ENCODE peak calls at places on chromosomes 1 and 21, in five cellular contexts. B is heart left ventricle, J is lower leg skin, K is A549, P is vagina. X is an unnamed sample.

GRCh38 chr1:20921285-20921684 is 134.2 kb upstream of the HP1BP3 start:
- DNase-seq in K (no peak), P (no peak), B (no peak), J (no peak), X (no peak)

GRCh38 chr21:35352066-35352770 is 303.1 kb upstream of the RUNX1 start:
- DNase-seq in P (no peak), K (no peak), B (no peak), J (no peak), X (no peak)

GRCh38 chr1:66266350-66266749 is 267.6 kb upstream of the SGIP1 start:
- DNase-seq in K (no peak), P (no peak), B (no peak), J (no peak), X (no peak)

GRCh38 chr1:117633423-117633822 is 27.6 kb downstream of the TENT5C start:
- DNase-seq in J (peak), K (no peak), B (no peak), P (no peak), X (no peak)

GRCh38 chr1:212315907-212316306 is 30.7 kb downstream of the PPP2R5A start:
- DNase-seq in J (no peak), K (no peak), B (no peak), P (no peak), X (no peak)

GRCh38 chr1:155976062-155976912 is 2.1 kb downstream of the ARHGEF2 start:
- DNase-seq in P (no peak), B (peak), J (peak), K (no peak), X (peak)

GRCh38 chr1:9035226-9035625 is 9.0 kb upstream of the SLC2A7 start:
- DNase-seq in P (no peak), J (no peak), K (no peak), B (no peak), X (no peak)

GRCh38 chr1:224505454-224506093 is 71.0 kb upstream of the WDR26 start:
- DNase-seq in B (no peak), J (no peak), K (no peak), P (no peak), X (no peak)

GRCh38 chr1:90579212-90579802 is 137.8 kb downstream of the BARHL2 start:
- DNase-seq in B (no peak), K (peak), J (no peak), P (no peak), X (peak)

GRCh38 chr1:2834741-2835564 is 33.5 kb upstream of the TTC34 start:
- DNase-seq in J (no peak), P (no peak), K (no peak), B (no peak), X (no peak)

GRCh38 chr1:52636701-52637695 is 4.0 kb downstream of the SHISAL2A start:
- DNase-seq in K (no peak), P (no peak), B (no peak), J (peak), X (peak)

GRCh38 chr1:21152423-21153100 is 24.1 kb downstream of the EIF4G3 start:
- DNase-seq in K (no peak), P (no peak), B (no peak), J (no peak), X (no peak)

GRCh38 chr1:3067671-3068399 is 1.2 kb upstream of the PRDM16 start:
- DNase-seq in K (no peak), P (no peak), B (no peak), J (peak), X (no peak)

GRCh38 chr1:218456449-218456848 is 111.3 kb downstream of the TGFB2 start:
- DNase-seq in P (no peak), J (no peak), B (no peak), K (no peak), X (no peak)

GRCh38 chr1:145926706-145927072 is 595 bp downstream of the RBM8A start:
- DNase-seq in J (no peak), P (no peak), B (no peak), K (no peak), X (no peak)

GRCh38 chr1:54310439-54311328 is 95.5 kb downstream of the SSBP3 start:
- DNase-seq in K (peak), B (peak), P (no peak), J (no peak), X (no peak)

GRCh38 chr1:186849271-186849671 is 20.5 kb downstream of the PLA2G4A start:
- DNase-seq in K (peak), J (no peak), B (no peak), P (no peak), X (no peak)

GRCh38 chr1:12460911-12461621 is 156.9 kb downstream of the DHRS3 start:
- DNase-seq in B (peak), K (no peak), J (peak), P (no peak), X (no peak)

GRCh38 chr1:91827094-91828006 is 58.6 kb downstream of the TGFBR3 start:
- DNase-seq in K (peak), B (peak), J (peak), P (no peak), X (no peak)

GRCh38 chr21:36661511-36662309 is 37.2 kb upstream of the SIM2 start:
- DNase-seq in P (no peak), J (no peak), K (peak), B (peak), X (no peak)

GRCh38 chr1:77175230-77175844 is 43.9 kb downstream of the PIGK start:
- DNase-seq in P (no peak), K (no peak), J (no peak), B (no peak), X (no peak)

GRCh38 chr1:110384581-110385321 is 6.1 kb downstream of the SLC16A4 start:
- DNase-seq in J (no peak), P (no peak), K (no peak), B (no peak), X (no peak)

GRCh38 chr1:53127546-53127945 is 14.9 kb downstream of the SLC1A7 start:
- DNase-seq in P (no peak), K (no peak), B (no peak), J (no peak), X (no peak)

GRCh38 chr1:211620097-211620496 is 41.1 kb upstream of the SLC30A1 start:
- DNase-seq in B (no peak), K (no peak), J (no peak), P (no peak), X (no peak)

GRCh38 chr1:38962113-38962512 is 20.5 kb upstream of the RHBDL2 start:
- DNase-seq in P (no peak), B (no peak), K (no peak), J (no peak), X (peak)

GRCh38 chr1:193662030-193662429 is 475.6 kb upstream of the B3GALT2 start:
- DNase-seq in B (no peak), K (no peak), P (no peak), J (no peak), X (no peak)

GRCh38 chr1:68808351-68808750 is 311.5 kb upstream of the DEPDC1 start:
- DNase-seq in P (no peak), B (no peak), K (no peak), J (no peak), X (no peak)

GRCh38 chr1:176391621-176392020 is 71.4 kb upstream of the PAPPA2 start:
- DNase-seq in B (peak), K (no peak), J (no peak), P (no peak), X (no peak)

GRCh38 chr1:230186003-230186863 is 119.2 kb downstream of the GALNT2 start:
- DNase-seq in P (no peak), K (peak), J (peak), B (no peak), X (peak)

GRCh38 chr1:56482486-56482885 is 96.9 kb downstream of the PLPP3 start:
- DNase-seq in J (no peak), P (no peak), K (no peak), B (no peak), X (no peak)

GRCh38 chr1:22582670-22583635 is 19.7 kb downstream of the EPHA8 start:
- DNase-seq in K (no peak), P (no peak), B (peak), J (no peak), X (no peak)

GRCh38 chr1:152108899-152109222 is 6.4 kb downstream of the TCHH start:
- DNase-seq in J (no peak), B (no peak), P (no peak), K (no peak), X (no peak)

GRCh38 chr1:151942882-151943281 is 33.6 kb upstream of the THEM4 start:
- DNase-seq in P (no peak), B (no peak), K (no peak), J (no peak), X (no peak)

DNA sequence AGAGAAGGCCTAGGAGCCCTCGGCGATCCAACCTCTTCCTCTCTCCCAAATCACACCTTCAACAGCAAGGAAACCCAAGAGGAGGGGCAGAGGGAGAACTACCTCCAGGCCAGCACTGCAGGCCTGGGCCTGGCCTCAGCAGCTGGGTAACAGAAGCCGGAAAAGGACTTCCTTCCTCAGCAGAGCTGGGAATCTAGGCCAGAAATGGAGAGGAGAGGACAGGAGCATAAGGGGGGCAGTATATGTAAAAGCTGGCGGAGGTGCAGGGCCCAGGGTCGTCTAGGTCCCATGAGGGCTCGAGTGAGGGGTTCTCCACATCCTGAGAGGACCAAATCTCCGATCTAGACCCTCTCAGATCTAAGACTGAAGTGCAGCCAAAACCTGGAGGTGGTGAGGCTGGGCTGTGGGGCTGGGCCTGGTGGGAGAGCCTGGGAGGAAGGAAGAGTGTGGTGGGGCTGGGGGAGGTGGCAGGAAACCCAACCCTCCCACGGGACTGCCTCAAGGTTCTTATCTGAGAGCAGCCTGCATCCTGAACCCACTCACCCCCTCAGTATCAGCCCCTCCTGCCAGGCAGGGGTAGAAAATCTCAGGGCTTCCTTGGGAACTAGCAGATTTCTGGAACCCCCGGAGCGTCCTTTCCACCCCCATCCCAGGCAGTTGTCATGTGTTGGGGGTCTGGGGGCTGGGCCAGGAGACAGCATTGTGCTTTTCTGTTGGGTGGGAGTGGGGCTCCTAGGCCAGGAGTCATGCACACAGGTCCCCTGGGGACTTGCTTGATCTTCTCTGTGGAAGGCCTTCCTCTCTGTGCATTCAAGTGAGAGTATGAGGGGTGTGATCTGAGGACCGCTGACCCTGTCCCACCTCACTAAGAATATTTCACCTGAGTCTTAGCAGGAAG is 33.0 kb downstream of the PIK3C2B start:
- DNase-seq in B (peak), P (no peak), K (no peak), J (no peak), X (no peak)
- TF ChIP-seq POLR2A in B (no peak), P (no peak), K (no peak), J (no peak), X (no peak)

GRCh38 chr1:246583056-246583440 is 16.8 kb downstream of the CNST start:
- DNase-seq in B (no peak), K (no peak), J (no peak), P (no peak), X (no peak)
- TF ChIP-seq POLR2A in B (no peak), K (no peak), J (no peak), P (no peak), X (no peak)

DNA sequence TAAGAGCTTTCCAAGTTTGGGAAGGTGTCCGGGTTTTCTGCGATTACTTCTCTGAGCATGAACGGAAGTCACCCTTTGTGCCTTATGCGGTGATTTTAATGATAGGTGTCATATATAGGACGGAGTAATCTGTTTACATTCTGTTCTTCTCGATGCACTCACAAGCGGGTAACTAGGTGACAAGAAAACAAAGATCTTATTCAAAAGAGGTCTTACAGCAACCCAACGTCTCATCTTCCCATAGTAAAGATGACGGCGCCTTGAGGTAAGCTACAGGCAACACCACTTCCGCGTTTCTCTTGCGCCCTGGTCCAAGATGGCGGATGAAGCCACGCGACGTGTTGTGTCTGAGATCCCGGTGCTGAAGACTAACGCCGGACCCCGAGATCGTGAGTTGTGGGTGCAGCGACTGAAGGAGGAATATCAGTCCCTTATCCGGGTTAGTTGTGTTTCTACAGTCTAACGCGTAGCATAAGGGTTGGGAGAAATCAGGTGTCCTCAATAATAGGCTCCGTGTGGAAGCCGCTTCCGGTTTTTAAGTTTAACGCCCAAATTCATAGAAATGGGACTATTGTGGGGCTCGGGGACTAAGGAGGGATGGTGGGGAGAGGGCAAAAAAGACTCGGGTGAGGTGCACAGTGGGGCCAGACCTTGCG is at the start of gene UFC1:
- DNase-seq in P (no peak), B (peak), K (peak), J (peak), X (peak)
- TF ChIP-seq POLR2A in P (no peak), B (peak), K (peak), J (no peak), X (peak)

DNA sequence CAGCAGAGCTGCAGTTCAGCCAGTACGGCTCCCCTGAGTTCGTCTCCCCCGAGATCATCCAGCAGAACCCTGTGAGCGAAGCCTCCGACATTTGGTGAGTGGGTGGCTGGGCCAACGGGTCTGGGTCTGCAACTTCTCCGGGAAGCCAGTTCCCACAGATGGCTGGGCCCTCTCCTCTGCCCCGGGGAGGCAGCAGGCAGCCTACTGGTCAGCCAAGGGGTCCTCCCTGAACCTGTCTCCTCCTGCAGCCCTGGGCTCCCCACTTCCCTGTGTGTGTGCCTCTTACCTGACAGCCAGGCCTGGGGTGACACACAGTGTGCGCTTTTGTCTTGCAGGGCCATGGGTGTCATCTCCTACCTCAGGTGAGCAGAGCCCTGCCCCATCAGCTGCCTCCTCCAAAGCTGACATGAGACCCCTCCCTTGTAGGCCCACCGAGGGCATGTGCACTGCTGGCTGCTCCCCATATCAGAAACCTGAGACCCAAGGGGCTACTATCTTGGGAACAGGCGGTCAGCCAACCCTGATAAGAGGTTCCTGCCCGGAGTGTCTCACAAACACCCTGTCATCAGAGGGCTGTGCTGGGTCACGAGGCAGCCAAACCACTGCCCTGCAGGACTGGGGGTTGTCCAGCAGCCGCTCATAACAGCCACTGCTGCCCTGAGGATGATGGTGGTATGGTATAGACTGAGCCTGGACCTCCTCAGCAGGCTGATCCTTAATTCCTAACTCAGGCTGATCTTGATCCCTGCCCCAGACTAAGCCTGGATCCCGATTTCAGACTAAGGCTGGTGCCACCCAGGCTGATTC is 37.6 kb downstream of the TRIM11 start:
- DNase-seq in B (peak), K (no peak), P (no peak), J (peak), X (no peak)
- TF ChIP-seq POLR2A in B (peak), K (no peak), P (no peak), J (no peak), X (no peak)

X was measured in H54.